ENCODE peak calls at places on chromosome 19, in seven cellular contexts. One of them, this sample, is unnamed.

GRCh38 chr19:56839665-56840451 is 668 bp downstream of the PEG3 start:
- DNase-seq in left lung: peak; percentile 93
- DNase-seq in T-helper 9 cell: no peak
- DNase-seq in H7: peak; percentile 23
- DNase-seq in A172: no peak
- DNase-seq in HAP-1: no peak
- DNase-seq in stimulated activated CD4-positive, alpha-beta T cell treated with anti-CD3 and anti-CD28 coated beads, Interleukin-15, amount 100 ng/mL, for 1 hour: no peak
- DNase-seq in this sample: peak; percentile 69

GRCh38 chr19:29107831-29108230 is 105.1 kb downstream of the UQCRFS1 start:
- DNase-seq in left lung: no peak
- DNase-seq in T-helper 9 cell: no peak
- DNase-seq in H7: no peak
- DNase-seq in A172: no peak
- DNase-seq in HAP-1: no peak
- DNase-seq in stimulated activated CD4-positive, alpha-beta T cell treated with anti-CD3 and anti-CD28 coated beads, Interleukin-15, amount 100 ng/mL, for 1 hour: no peak
- DNase-seq in this sample: no peak

GRCh38 chr19:10450853-10451609 is 30.7 kb downstream of the PDE4A start:
- DNase-seq in left lung: no peak
- DNase-seq in T-helper 9 cell: no peak
- DNase-seq in H7: peak; percentile 95
- DNase-seq in A172: peak; percentile 64
- DNase-seq in HAP-1: peak; percentile 86
- DNase-seq in stimulated activated CD4-positive, alpha-beta T cell treated with anti-CD3 and anti-CD28 coated beads, Interleukin-15, amount 100 ng/mL, for 1 hour: no peak
- DNase-seq in this sample: no peak

GRCh38 chr19:12052057-12052570 is 647 bp downstream of the ZNF878 start:
- DNase-seq in left lung: no peak
- DNase-seq in T-helper 9 cell: no peak
- DNase-seq in H7: peak; percentile 43
- DNase-seq in A172: no peak
- DNase-seq in HAP-1: no peak
- DNase-seq in stimulated activated CD4-positive, alpha-beta T cell treated with anti-CD3 and anti-CD28 coated beads, Interleukin-15, amount 100 ng/mL, for 1 hour: no peak
- DNase-seq in this sample: no peak

GRCh38 chr19:16571283-16571682 is 932 bp downstream of the SLC35E1 start:
- DNase-seq in left lung: no peak
- DNase-seq in T-helper 9 cell: no peak
- DNase-seq in H7: no peak
- DNase-seq in A172: peak; percentile 30
- DNase-seq in HAP-1: no peak
- DNase-seq in stimulated activated CD4-positive, alpha-beta T cell treated with anti-CD3 and anti-CD28 coated beads, Interleukin-15, amount 100 ng/mL, for 1 hour: no peak
- DNase-seq in this sample: no peak

GRCh38 chr19:35042056-35042730 is 672 bp downstream of the HPN start:
- DNase-seq in left lung: no peak
- DNase-seq in T-helper 9 cell: no peak
- DNase-seq in H7: peak; percentile 58
- DNase-seq in A172: no peak
- DNase-seq in HAP-1: no peak
- DNase-seq in stimulated activated CD4-positive, alpha-beta T cell treated with anti-CD3 and anti-CD28 coated beads, Interleukin-15, amount 100 ng/mL, for 1 hour: no peak
- DNase-seq in this sample: no peak

GRCh38 chr19:18608102-18608804 is 1.7 kb upstream of the CRLF1 start:
- DNase-seq in left lung: no peak
- DNase-seq in T-helper 9 cell: no peak
- DNase-seq in H7: peak; percentile 58
- DNase-seq in A172: no peak
- DNase-seq in HAP-1: no peak
- DNase-seq in stimulated activated CD4-positive, alpha-beta T cell treated with anti-CD3 and anti-CD28 coated beads, Interleukin-15, amount 100 ng/mL, for 1 hour: no peak
- DNase-seq in this sample: no peak

GRCh38 chr19:3034845-3035541 is 5.9 kb upstream of the TLE2 start:
- DNase-seq in left lung: peak; percentile 58
- DNase-seq in T-helper 9 cell: peak; percentile 26
- DNase-seq in H7: peak; percentile 60
- DNase-seq in A172: peak; percentile 79
- DNase-seq in HAP-1: no peak
- DNase-seq in stimulated activated CD4-positive, alpha-beta T cell treated with anti-CD3 and anti-CD28 coated beads, Interleukin-15, amount 100 ng/mL, for 1 hour: no peak
- DNase-seq in this sample: no peak

GRCh38 chr19:4379383-4380253 is 20.7 kb downstream of the SH3GL1 start:
- DNase-seq in left lung: peak; percentile 74
- DNase-seq in T-helper 9 cell: peak; percentile 17
- DNase-seq in H7: no peak
- DNase-seq in A172: peak; percentile 97
- DNase-seq in HAP-1: no peak
- DNase-seq in stimulated activated CD4-positive, alpha-beta T cell treated with anti-CD3 and anti-CD28 coated beads, Interleukin-15, amount 100 ng/mL, for 1 hour: no peak
- DNase-seq in this sample: peak; percentile 49

GRCh38 chr19:43997631-43998290 is 5.0 kb upstream of the ZNF230 start:
- DNase-seq in left lung: no peak
- DNase-seq in T-helper 9 cell: no peak
- DNase-seq in H7: no peak
- DNase-seq in A172: peak; percentile 28
- DNase-seq in HAP-1: no peak
- DNase-seq in stimulated activated CD4-positive, alpha-beta T cell treated with anti-CD3 and anti-CD28 coated beads, Interleukin-15, amount 100 ng/mL, for 1 hour: no peak
- DNase-seq in this sample: no peak

GRCh38 chr19:7482584-7483439 is 6.0 kb downstream of the PEX11G start:
- DNase-seq in left lung: peak; percentile 52
- DNase-seq in T-helper 9 cell: no peak
- DNase-seq in H7: peak; percentile 100
- DNase-seq in A172: no peak
- DNase-seq in HAP-1: peak; percentile 53
- DNase-seq in stimulated activated CD4-positive, alpha-beta T cell treated with anti-CD3 and anti-CD28 coated beads, Interleukin-15, amount 100 ng/mL, for 1 hour: no peak
- DNase-seq in this sample: no peak

GRCh38 chr19:1214862-1215731 is 9.5 kb downstream of the STK11 start:
- DNase-seq in left lung: peak; percentile 70
- DNase-seq in T-helper 9 cell: no peak
- DNase-seq in H7: no peak
- DNase-seq in A172: peak; percentile 89
- DNase-seq in HAP-1: no peak
- DNase-seq in stimulated activated CD4-positive, alpha-beta T cell treated with anti-CD3 and anti-CD28 coated beads, Interleukin-15, amount 100 ng/mL, for 1 hour: no peak
- DNase-seq in this sample: no peak

GRCh38 chr19:15154002-15154612 is 46.7 kb downstream of the NOTCH3 start:
- DNase-seq in left lung: no peak
- DNase-seq in T-helper 9 cell: no peak
- DNase-seq in H7: peak; percentile 82
- DNase-seq in A172: peak; percentile 59
- DNase-seq in HAP-1: peak; percentile 75
- DNase-seq in stimulated activated CD4-positive, alpha-beta T cell treated with anti-CD3 and anti-CD28 coated beads, Interleukin-15, amount 100 ng/mL, for 1 hour: no peak
- DNase-seq in this sample: no peak

GRCh38 chr19:55253842-55254624 is 4.8 kb downstream of the PPP6R1 start:
- DNase-seq in left lung: no peak
- DNase-seq in T-helper 9 cell: peak; percentile 47
- DNase-seq in H7: peak; percentile 64
- DNase-seq in A172: no peak
- DNase-seq in HAP-1: no peak
- DNase-seq in stimulated activated CD4-positive, alpha-beta T cell treated with anti-CD3 and anti-CD28 coated beads, Interleukin-15, amount 100 ng/mL, for 1 hour: peak; percentile 32
- DNase-seq in this sample: peak; percentile 73

GRCh38 chr19:12668346-12668745 is 1.7 kb downstream of the WDR83 start:
- DNase-seq in left lung: no peak
- DNase-seq in T-helper 9 cell: no peak
- DNase-seq in H7: no peak
- DNase-seq in A172: no peak
- DNase-seq in HAP-1: no peak
- DNase-seq in stimulated activated CD4-positive, alpha-beta T cell treated with anti-CD3 and anti-CD28 coated beads, Interleukin-15, amount 100 ng/mL, for 1 hour: no peak
- DNase-seq in this sample: no peak

GRCh38 chr19:3942790-3943409 is 10.0 kb downstream of the NMRK2 start:
- DNase-seq in left lung: no peak
- DNase-seq in T-helper 9 cell: no peak
- DNase-seq in H7: no peak
- DNase-seq in A172: no peak
- DNase-seq in HAP-1: no peak
- DNase-seq in stimulated activated CD4-positive, alpha-beta T cell treated with anti-CD3 and anti-CD28 coated beads, Interleukin-15, amount 100 ng/mL, for 1 hour: no peak
- DNase-seq in this sample: no peak

GRCh38 chr19:37979547-37980082 is 72.6 kb downstream of the SIPA1L3 start:
- DNase-seq in left lung: no peak
- DNase-seq in T-helper 9 cell: no peak
- DNase-seq in H7: no peak
- DNase-seq in A172: no peak
- DNase-seq in HAP-1: peak; percentile 29
- DNase-seq in stimulated activated CD4-positive, alpha-beta T cell treated with anti-CD3 and anti-CD28 coated beads, Interleukin-15, amount 100 ng/mL, for 1 hour: no peak
- DNase-seq in this sample: no peak